ENCODE peak calls at places on chromosome 5, in seven cellular contexts. E is body of pancreas, K is cardiac muscle cell, T is epithelial cell of esophagus, U is AG04450, B is lower lobe of right lung, N is cardiac fibroblast. J is an unnamed sample.

GRCh38 chr5:9188131-9188530 is 357.7 kb downstream of the SEMA5A start:
- DNase-seq in U (peak; percentile 58), T (peak; percentile 62), B (no peak), N (peak; percentile 94), K (peak; percentile 44), E (no peak), J (peak; percentile 86)

GRCh38 chr5:95446009-95446408 is 54.8 kb downstream of the FAM81B start:
- DNase-seq in B (no peak), T (peak; percentile 87), E (no peak), U (no peak), K (peak; percentile 88), N (peak; percentile 71), J (peak; percentile 18)

GRCh38 chr5:65113766-65114165 is 345.0 kb downstream of the CWC27 start:
- DNase-seq in N (no peak), E (no peak), B (no peak), K (no peak), U (no peak), T (no peak), J (peak; percentile 25)

GRCh38 chr5:1199649-1200494 is 1.5 kb upstream of the SLC6A19 start:
- DNase-seq in U (no peak), K (peak; percentile 8), E (no peak), T (no peak), N (no peak), B (peak; percentile 27), J (no peak)

GRCh38 chr5:40615586-40616193 is 64.0 kb upstream of the PTGER4 start:
- DNase-seq in B (no peak), K (peak; percentile 26), T (peak; percentile 61), U (no peak), E (no peak), N (peak; percentile 62), J (no peak)

GRCh38 chr5:155625897-155626543 is 612.5 kb downstream of the KIF4B start:
- DNase-seq in K (no peak), N (no peak), T (no peak), U (no peak), B (no peak), E (no peak), J (no peak)

GRCh38 chr5:133565993-133566392 is 46.3 kb downstream of the FSTL4 start:
- DNase-seq in T (peak; percentile 59), U (no peak), B (no peak), K (peak; percentile 48), N (peak; percentile 28), E (no peak), J (peak; percentile 9)

GRCh38 chr5:67957374-67957773 is 258.2 kb upstream of the PIK3R1 start:
- DNase-seq in B (no peak), N (no peak), U (no peak), T (no peak), E (no peak), K (no peak), J (no peak)

GRCh38 chr5:168578006-168578405 is 1.2 kb downstream of the PANK3 start:
- DNase-seq in B (no peak), N (peak; percentile 53), K (peak; percentile 28), T (peak; percentile 72), U (no peak), E (no peak), J (peak; percentile 25)

GRCh38 chr5:160805376-160805775 is 46.6 kb downstream of the ATP10B start:
- DNase-seq in E (no peak), K (no peak), B (no peak), N (no peak), U (no peak), T (no peak), J (no peak)

GRCh38 chr5:123084730-123085605 is 4.1 kb upstream of the PRDM6 start:
- DNase-seq in U (no peak), E (no peak), K (no peak), B (no peak), T (no peak), N (no peak), J (no peak)

GRCh38 chr5:138643040-138643791 is 68.0 kb upstream of the HSPA9 start:
- DNase-seq in K (no peak), T (no peak), U (no peak), N (no peak), E (no peak), B (no peak), J (no peak)

GRCh38 chr5:137627293-137627692 is 108.6 kb downstream of the KLHL3 start:
- DNase-seq in B (no peak), N (no peak), K (no peak), E (peak; percentile 18), U (no peak), T (peak; percentile 73), J (no peak)

GRCh38 chr5:55823151-55823796 is 27.9 kb upstream of the IL31RA start:
- DNase-seq in B (no peak), T (peak; percentile 38), N (no peak), E (no peak), K (no peak), U (no peak), J (no peak)

GRCh38 chr5:14299666-14300065 is 156.5 kb downstream of the TRIO start:
- DNase-seq in U (no peak), E (no peak), N (no peak), B (no peak), K (no peak), T (no peak), J (no peak)

GRCh38 chr5:172858990-172859811 is 25.1 kb downstream of the ERGIC1 start:
- DNase-seq in U (peak; percentile 47), N (peak; percentile 96), T (no peak), E (peak; percentile 39), B (peak; percentile 69), K (peak; percentile 70), J (peak; percentile 91)

GRCh38 chr5:7754997-7755596 is 95.8 kb downstream of the CFAP90 start:
- DNase-seq in K (peak; percentile 47), E (peak; percentile 50), B (peak; percentile 68), U (no peak), T (peak; percentile 55), N (peak; percentile 28), J (peak; percentile 25)

GRCh38 chr5:115735108-115735998 is 81.1 kb downstream of the CDO1 start:
- DNase-seq in N (no peak), B (no peak), T (no peak), E (no peak), U (no peak), K (no peak), J (no peak)

GRCh38 chr5:125005287-125005686 is 258.8 kb upstream of the ZNF608 start:
- DNase-seq in E (no peak), K (no peak), N (no peak), B (no peak), T (no peak), U (no peak), J (no peak)

GRCh38 chr5:173202266-173202875 is 32.6 kb downstream of the NKX2-5 start:
- DNase-seq in T (no peak), E (no peak), N (no peak), U (no peak), K (no peak), B (no peak), J (no peak)

DNA sequence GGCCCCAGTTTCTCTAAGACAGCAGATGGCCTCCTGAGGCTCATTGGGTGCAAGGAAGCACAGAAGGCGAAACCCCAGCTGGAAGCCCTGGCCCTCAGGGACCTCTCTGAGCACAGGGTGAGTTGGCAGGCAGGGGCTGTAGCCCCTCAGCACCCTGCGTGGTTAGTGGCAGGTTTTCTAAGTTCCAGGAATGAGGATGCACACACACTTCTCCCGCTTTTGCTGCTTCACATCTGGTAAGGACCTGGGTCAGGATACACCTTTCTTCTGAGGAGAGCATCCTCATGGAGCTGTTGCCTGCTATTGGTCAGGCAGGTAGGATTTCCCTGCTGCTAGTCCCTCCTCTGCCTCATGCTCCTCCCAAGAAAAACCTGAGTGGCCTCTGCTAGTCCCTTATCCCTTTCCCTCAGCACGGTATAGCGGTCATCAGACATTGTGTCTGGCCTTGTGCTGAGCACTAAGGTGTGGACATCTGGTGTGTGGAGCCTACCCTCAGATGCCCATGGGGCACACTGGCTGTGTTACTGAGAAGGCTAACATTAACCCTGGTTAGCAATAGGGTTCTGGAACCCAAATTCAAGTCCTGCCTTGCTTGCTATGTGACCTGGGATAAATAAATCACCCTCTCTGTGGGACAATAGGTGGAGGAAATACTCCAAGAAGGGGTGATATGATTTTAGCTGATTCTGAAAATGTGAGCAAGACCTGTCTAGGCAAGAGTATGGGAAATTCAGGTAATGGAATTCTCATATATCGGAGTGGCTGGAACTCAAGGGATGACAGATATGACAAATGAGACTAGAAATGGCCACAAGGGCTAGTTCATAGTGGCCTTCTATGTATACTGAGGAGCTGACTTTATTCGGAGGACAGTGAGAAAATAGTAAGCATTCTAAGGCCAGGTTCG is 1.6 kb downstream of the SLC22A4 start:
- DNase-seq in K (no peak), E (no peak), N (no peak), U (no peak), T (peak; percentile 23), B (no peak), J (no peak)
- H3K4me3 ChIP-seq in K (no peak overlapping the region), E (no peak overlapping the region), N (peak overlapping the region; percentile 64), U (peak overlapping the region; percentile 82), T (peak overlapping the region; percentile 56), B (peak overlapping the region; percentile 64), J (peak overlapping the region; percentile 88)

GRCh38 chr5:179261301-179262125 is 83.7 kb downstream of the ADAMTS2 start:
- DNase-seq in K (peak; percentile 49), U (no peak), B (no peak), T (no peak), N (no peak), E (peak; percentile 8), J (peak; percentile 48)
- TF ChIP-seq CTCF in K (peak; percentile 32), U (peak; percentile 45), B (no peak), T (no peak), N (peak; percentile 23), E (no peak), J (peak; percentile 47)

GRCh38 chr5:139847790-139848507 is 52.3 kb downstream of the PSD2 start:
- DNase-seq in U (no peak), E (peak; percentile 66), B (peak; percentile 73), N (peak; percentile 9), T (peak; percentile 43), K (peak; percentile 52), J (peak; percentile 13)
- H3K4me3 ChIP-seq in U (peak overlapping the region; percentile 25), E (peak overlapping the region; percentile 29), B (peak overlapping the region; percentile 60), N (no peak overlapping the region), T (peak overlapping the region; percentile 15), K (no peak overlapping the region), J (peak overlapping the region; percentile 41)

GRCh38 chr5:170184007-170184687 is 48.6 kb upstream of the C5orf58 start:
- DNase-seq in B (peak; percentile 71), N (peak; percentile 65), T (peak; percentile 70), E (peak; percentile 63), K (peak; percentile 68), U (no peak), J (peak; percentile 44)
- TF ChIP-seq CTCF in B (peak; percentile 80), N (peak; percentile 83), T (peak; percentile 89), E (peak; percentile 67), K (peak; percentile 85), U (peak; percentile 81), J (peak; percentile 84)

GRCh38 chr5:106874974-106875373 is 795.8 kb downstream of the EFNA5 start:
- DNase-seq in B (no peak), E (no peak), U (no peak), K (no peak), T (no peak), N (no peak), J (no peak)
- H3K4me3 ChIP-seq in B (no peak overlapping the region), E (no peak overlapping the region), U (no peak overlapping the region), K (no peak overlapping the region), T (no peak overlapping the region), N (no peak overlapping the region), J (no peak overlapping the region)

GRCh38 chr5:114435885-114436299 is 74.0 kb downstream of the KCNN2 start:
- DNase-seq in E (no peak), B (no peak), K (no peak), N (no peak), U (no peak), T (no peak), J (no peak)
- TF ChIP-seq CTCF in E (no peak), B (no peak), K (no peak), N (no peak), U (no peak), T (no peak), J (no peak)